ENCODE peak calls at places on chromosome 22, in nine cellular contexts. L is PC-3, G is ovary, J is IMR-90, Q is HFF-Myc, M is cardiac muscle cell, X is tibial nerve, S is AG10803, B is astrocyte of the spinal cord. W is an unnamed sample.

GRCh38 chr22:26418620-26419019 is 10.4 kb upstream of the ASPHD2 start:
- DNase-seq in J (no peak), L (no peak), Q (no peak), M (no peak), B (no peak), G (no peak), X (no peak), S (no peak), W (no peak)

GRCh38 chr22:45290410-45290936 is 5.7 kb downstream of the UPK3A start:
- DNase-seq in M (peak), G (no peak), Q (no peak), S (peak), L (peak), X (no peak), J (peak), B (peak), W (peak)

GRCh38 chr22:24466831-24467249 is 28.3 kb upstream of the UPB1 start:
- DNase-seq in L (peak), M (peak), Q (no peak), X (peak), G (peak), S (peak), J (peak), B (peak), W (peak)

GRCh38 chr22:32531955-32532818 is 57.6 kb downstream of the FBXO7 start:
- DNase-seq in S (peak), M (peak), G (no peak), Q (peak), L (no peak), J (peak), X (no peak), B (peak), W (peak)

GRCh38 chr22:24333301-24333700 is 62.7 kb downstream of the SPECC1L start:
- DNase-seq in L (peak), B (peak), Q (no peak), S (peak), G (no peak), X (no peak), J (peak), M (no peak), W (no peak)

GRCh38 chr22:49042066-49042465 is 785.6 kb downstream of the BRD1 start:
- DNase-seq in B (no peak), S (no peak), M (no peak), X (no peak), G (no peak), L (no peak), J (no peak), Q (no peak), W (no peak)

GRCh38 chr22:44032126-44032730 is 8.1 kb downstream of the PARVB start:
- DNase-seq in S (no peak), G (no peak), M (peak), Q (no peak), J (peak), X (no peak), L (no peak), B (peak), W (no peak)

GRCh38 chr22:41341990-41342389 is 39.8 kb upstream of the TEF start:
- DNase-seq in J (peak), Q (no peak), L (no peak), M (no peak), X (no peak), S (no peak), B (no peak), G (no peak), W (no peak)

GRCh38 chr22:22754268-22754657 is 109.8 kb downstream of the GGTLC2 start:
- DNase-seq in X (no peak), G (no peak), S (no peak), M (no peak), L (no peak), Q (no peak), J (no peak), B (no peak), W (no peak)

GRCh38 chr22:37681001-37681424 is 5.1 kb upstream of the NOL12 start:
- DNase-seq in L (peak), S (peak), B (peak), X (no peak), M (no peak), G (no peak), Q (no peak), J (peak), W (peak)

GRCh38 chr22:21712751-21713427 is 22.7 kb downstream of the YPEL1 start:
- DNase-seq in J (peak), B (peak), G (peak), M (peak), X (peak), Q (peak), S (peak), L (peak), W (peak)

GRCh38 chr22:43745783-43746356 is 66.2 kb downstream of the EFCAB6 start:
- DNase-seq in X (no peak), J (no peak), B (no peak), Q (no peak), L (no peak), G (no peak), S (no peak), M (no peak), W (no peak)

GRCh38 chr22:49929553-49929979 is 11.1 kb downstream of the CRELD2 start:
- DNase-seq in Q (no peak), L (peak), S (no peak), X (no peak), M (peak), B (no peak), G (no peak), J (no peak), W (peak)

GRCh38 chr22:23274891-23275694 is 94.8 kb downstream of the BCR start:
- DNase-seq in L (no peak), M (no peak), G (no peak), X (no peak), J (no peak), Q (no peak), S (no peak), B (no peak), W (no peak)

GRCh38 chr22:48245119-48245485 is 1482.7 kb downstream of the TBC1D22A start:
- DNase-seq in S (no peak), G (no peak), B (no peak), X (no peak), L (no peak), Q (no peak), J (no peak), M (no peak), W (no peak)

GRCh38 chr22:26182723-26183122 is 13.5 kb downstream of the SEZ6L start:
- DNase-seq in Q (no peak), G (no peak), X (no peak), S (no peak), J (no peak), L (no peak), B (no peak), M (no peak), W (no peak)

GRCh38 chr22:33542153-33542552 is 378.1 kb downstream of the LARGE1 start:
- DNase-seq in J (no peak), M (no peak), S (no peak), B (no peak), X (no peak), Q (no peak), G (no peak), L (no peak), W (peak)

GRCh38 chr22:21448627-21449416 is 18.4 kb upstream of the TMEM191C start:
- DNase-seq in L (no peak), G (no peak), M (no peak), B (no peak), S (no peak), J (no peak), X (no peak), Q (no peak), W (no peak)

GRCh38 chr22:44028091-44028490 is 4.0 kb downstream of the PARVB start:
- DNase-seq in L (no peak), J (no peak), B (no peak), Q (no peak), S (no peak), G (no peak), M (no peak), X (no peak), W (no peak)

GRCh38 chr22:38056969-38057841 is at the start of gene PICK1:
- DNase-seq in L (peak), J (peak), G (peak), S (peak), M (peak), Q (peak), X (peak), B (peak), W (peak)

GRCh38 chr22:26568207-26568706 is 21.7 kb downstream of the TPST2 start:
- DNase-seq in S (peak), J (peak), G (no peak), M (no peak), Q (no peak), L (peak), X (no peak), B (peak), W (peak)

GRCh38 chr22:27686534-27686933 is 115.0 kb downstream of the MN1 start:
- DNase-seq in L (no peak), X (no peak), G (no peak), Q (no peak), B (peak), S (peak), M (peak), J (peak), W (peak)

GRCh38 chr22:33529424-33530113 is 390.7 kb downstream of the LARGE1 start:
- DNase-seq in M (no peak), S (peak), L (peak), Q (no peak), G (no peak), B (peak), X (no peak), J (peak), W (peak)

GRCh38 chr22:40410272-40410671 is 39.9 kb downstream of the SGSM3 start:
- DNase-seq in L (peak), B (no peak), S (no peak), X (no peak), J (no peak), M (no peak), Q (no peak), G (no peak), W (no peak)

GRCh38 chr22:50605349-50606074 is 4.9 kb downstream of the MAPK8IP2 start:
- DNase-seq in S (no peak), X (no peak), G (no peak), B (no peak), Q (no peak), L (no peak), M (no peak), J (no peak), W (no peak)

GRCh38 chr22:41927813-41928212 is 1.2 kb upstream of the TNFRSF13C start:
- DNase-seq in M (no peak), X (no peak), B (no peak), J (no peak), Q (no peak), S (no peak), G (no peak), L (no peak), W (no peak)

GRCh38 chr22:25712661-25713400 is 29.2 kb upstream of the MYO18B start:
- DNase-seq in Q (no peak), X (no peak), S (no peak), B (no peak), M (no peak), L (no peak), J (no peak), G (no peak), W (no peak)

GRCh38 chr22:44642096-44642644 is 59.8 kb upstream of the PRR5 start:
- DNase-seq in S (no peak), L (no peak), X (no peak), J (no peak), M (no peak), B (no peak), Q (no peak), G (no peak), W (no peak)

GRCh38 chr22:44990810-44991209 is 19.0 kb downstream of the PHF21B start:
- DNase-seq in S (no peak), M (no peak), J (no peak), G (no peak), B (no peak), L (no peak), Q (no peak), X (no peak), W (no peak)

GRCh38 chr22:43945632-43946390 is 9.4 kb upstream of the SAMM50 start:
- DNase-seq in X (peak), L (peak), Q (no peak), M (peak), B (peak), J (peak), G (no peak), S (peak), W (peak)

GRCh38 chr22:49633010-49633324 is 194.7 kb downstream of the BRD1 start:
- DNase-seq in B (no peak), X (no peak), M (no peak), Q (no peak), J (no peak), S (no peak), L (no peak), G (no peak), W (no peak)

GRCh38 chr22:23155831-23156230 is 10.6 kb downstream of the RAB36 start:
- DNase-seq in G (no peak), B (no peak), L (no peak), M (no peak), Q (no peak), S (no peak), X (no peak), J (no peak), W (no peak)

GRCh38 chr22:28882545-28882877 is 861 bp upstream of the ZNRF3 start:
- DNase-seq in Q (no peak), J (no peak), S (no peak), X (peak), M (no peak), L (no peak), B (peak), G (no peak), W (peak)
- H3K4me3 ChIP-seq in Q (peak), J (peak), S (peak), X (peak), M (peak), L (peak), B (peak), G (peak), W (peak)

DNA sequence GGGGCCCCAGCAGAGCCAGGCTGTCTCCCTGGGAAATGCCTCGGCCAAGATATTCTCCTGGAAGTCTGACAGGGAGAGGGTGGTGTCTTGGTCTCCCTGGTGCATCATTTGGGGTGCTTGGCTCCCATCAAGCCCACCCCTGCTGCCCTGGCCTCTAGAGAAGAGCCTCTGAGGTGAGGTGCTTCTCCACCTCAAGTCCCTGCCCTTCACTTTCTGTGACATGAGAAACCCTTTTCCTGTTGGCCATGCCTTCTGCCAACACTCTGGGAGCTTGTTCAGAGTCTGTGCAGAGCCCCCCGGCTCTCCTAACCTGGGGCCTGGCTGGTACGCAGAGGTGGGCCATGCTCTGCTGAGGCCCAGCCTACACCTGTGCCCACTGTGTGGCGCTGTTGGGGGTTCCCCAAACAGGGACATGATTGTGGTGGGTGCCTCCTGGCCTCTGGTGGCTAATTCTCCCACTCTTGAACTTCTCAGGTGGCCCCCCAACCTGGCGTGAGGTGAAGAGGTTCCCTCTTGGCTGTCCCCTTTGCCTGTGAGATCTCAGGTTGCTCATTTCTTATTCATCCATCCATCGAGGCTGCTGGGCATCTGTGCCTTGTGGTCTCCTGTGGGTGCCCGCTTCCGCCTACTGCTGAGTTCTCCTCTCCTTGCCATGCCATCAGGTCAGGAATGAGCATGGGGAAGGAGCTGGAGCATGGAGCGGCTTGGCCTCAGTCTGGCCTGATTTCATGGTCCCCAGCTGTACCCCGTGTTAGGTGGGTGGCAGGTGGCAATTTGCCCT is 19.2 kb upstream of the DGCR8 start:
- DNase-seq in B (no peak), Q (no peak), G (no peak), X (no peak), J (no peak), S (no peak), L (no peak), M (no peak), W (no peak)
- TF ChIP-seq CTCF in B (no peak), Q (no peak), G (no peak), X (no peak), J (no peak), S (no peak), L (peak), M (no peak), W (no peak)

GRCh38 chr22:35957589-35957988 is 71.0 kb downstream of the RBFOX2 start:
- DNase-seq in G (no peak), B (no peak), J (no peak), X (no peak), S (no peak), Q (no peak), L (no peak), M (no peak), W (no peak)

GRCh38 chr22:35963237-35963810 is 65.3 kb downstream of the RBFOX2 start:
- DNase-seq in Q (no peak), M (no peak), L (no peak), X (no peak), B (no peak), J (no peak), S (no peak), G (no peak), W (no peak)

GRCh38 chr22:35959121-35959800 is 69.4 kb downstream of the RBFOX2 start:
- DNase-seq in G (no peak), X (no peak), M (no peak), J (no peak), L (no peak), B (no peak), S (no peak), Q (no peak), W (no peak)

GRCh38 chr22:35958334-35958733 is 70.3 kb downstream of the RBFOX2 start:
- DNase-seq in X (no peak), B (no peak), S (no peak), J (no peak), M (no peak), G (no peak), L (no peak), Q (no peak), W (no peak)

GRCh38 chr22:35961480-35961902 is 67.1 kb downstream of the RBFOX2 start:
- DNase-seq in X (no peak), G (peak), Q (peak), S (peak), J (peak), L (no peak), B (peak), M (peak), W (peak)
- H3K4me3 ChIP-seq in X (no peak), G (no peak), Q (no peak), S (peak), J (no peak), L (no peak), B (no peak), M (no peak), W (no peak)

DNA sequence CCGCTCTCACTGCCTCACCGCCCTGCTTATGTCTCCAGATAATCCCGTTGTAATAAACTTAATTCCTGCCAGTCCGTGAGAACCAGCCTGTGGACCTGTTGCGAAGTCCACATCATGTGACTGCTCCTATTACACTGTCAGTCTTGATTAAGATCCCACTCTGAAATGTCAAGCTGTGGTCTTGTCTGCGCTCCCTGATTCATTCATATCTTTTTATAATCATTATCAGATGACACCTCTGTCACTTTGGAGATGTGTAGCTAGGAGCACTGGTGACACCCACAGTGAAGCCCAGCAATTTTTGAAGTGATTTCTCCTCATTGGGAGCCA is 377.3 kb downstream of the TBC1D22A start:
- DNase-seq in X (no peak), G (no peak), S (no peak), M (no peak), J (no peak), Q (no peak), B (no peak), L (no peak), W (peak)
- TF ChIP-seq CTCF in X (no peak), G (no peak), S (no peak), M (no peak), J (no peak), Q (no peak), B (no peak), L (no peak), W (no peak)

DNA sequence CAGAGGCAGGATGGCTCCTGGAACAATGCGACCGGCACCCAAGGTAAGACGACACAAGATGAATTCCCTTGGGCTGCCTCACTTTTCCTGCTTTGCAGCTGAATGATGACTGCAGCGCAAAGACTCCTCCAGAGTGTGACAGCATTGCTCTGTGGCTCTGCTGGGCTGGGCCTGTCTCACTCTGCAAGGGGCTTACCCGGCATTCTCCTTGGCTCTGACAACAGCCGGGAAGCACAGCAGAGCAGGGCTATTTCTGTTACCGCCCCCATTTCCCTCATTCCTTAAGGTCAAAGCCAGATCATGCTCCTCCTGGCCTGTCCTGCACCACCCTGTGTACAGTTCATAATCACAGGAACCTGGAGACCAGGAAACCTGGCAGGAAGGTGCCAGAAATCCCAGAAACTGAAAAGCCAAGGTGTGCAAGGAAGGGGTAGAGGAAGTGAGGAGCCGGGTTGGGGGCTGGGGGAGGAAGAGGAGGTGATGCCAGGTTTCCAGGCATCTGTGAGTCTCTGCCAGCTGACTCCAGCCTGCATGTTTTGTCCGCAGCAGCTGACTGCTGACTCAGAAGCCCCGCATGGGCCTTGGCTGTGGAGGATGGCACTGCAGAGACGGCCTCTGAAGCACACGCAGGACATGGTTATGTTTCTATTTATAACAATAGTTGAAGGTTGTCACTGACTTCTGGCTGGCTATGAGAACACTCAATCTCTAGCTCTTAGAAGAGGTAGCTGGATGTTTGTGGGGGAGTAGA is 113.6 kb downstream of the MICAL3 start:
- DNase-seq in B (peak), G (peak), S (peak), L (peak), X (peak), M (peak), Q (peak), J (peak), W (peak)
- H3K4me3 ChIP-seq in B (no peak), G (no peak), S (peak), L (no peak), X (no peak), M (peak), Q (no peak), J (no peak), W (no peak)